ENCODE peak calls at places on chromosomes 7 and 10, in ten cellular contexts. Y is cardiac fibroblast; X is CD8-positive, alpha-beta T cell; W is B cell; L is mammary epithelial cell; R is lung; G is fibroblast of pulmonary artery; Q is lower leg skin; A is astrocyte of the spinal cord; O is natural killer cell. H is an unnamed sample.

GRCh38 chr10:80699602-80700039 is 161.9 kb downstream of the SH2D4B start:
- DNase-seq in Y (peak; percentile 71), X (peak; percentile 59), W (peak; percentile 55), L (peak; percentile 40), R (peak; percentile 80), G (peak; percentile 72), Q (peak; percentile 95), A (peak; percentile 53), O (peak; percentile 41), H (peak; percentile 58)

GRCh38 chr7:130917669-130918128 is 183.7 kb upstream of the KLF14 start:
- DNase-seq in Y (peak; percentile 74), X (no peak), W (no peak), L (no peak), R (no peak), G (no peak), Q (no peak), A (peak; percentile 73), O (no peak), H (peak; percentile 51)

GRCh38 chr7:101953248-101953819 is 135.9 kb downstream of the CUX1 start:
- DNase-seq in Y (peak; percentile 90), X (no peak), W (no peak), L (no peak), R (no peak), G (peak; percentile 97), Q (no peak), A (peak; percentile 82), O (no peak), H (peak; percentile 75)

GRCh38 chr7:140453273-140453672 is 26.0 kb downstream of the MKRN1 start:
- DNase-seq in Y (no peak), X (no peak), W (no peak), L (no peak), R (no peak), G (no peak), Q (no peak), A (no peak), O (no peak), H (no peak)

GRCh38 chr10:50393784-50394183 is 142.5 kb upstream of the ASAH2 start:
- DNase-seq in Y (peak; percentile 68), X (no peak), W (no peak), L (no peak), R (no peak), G (peak; percentile 67), Q (no peak), A (peak; percentile 66), O (no peak), H (no peak)

GRCh38 chr7:70710011-70710480 is 421.9 kb upstream of the GALNT17 start:
- DNase-seq in Y (peak; percentile 21), X (no peak), W (no peak), L (peak; percentile 86), R (no peak), G (peak; percentile 59), Q (no peak), A (peak; percentile 82), O (no peak), H (no peak)

GRCh38 chr7:38506756-38507155 is 124.4 kb downstream of the AMPH start:
- DNase-seq in Y (peak; percentile 39), X (no peak), W (no peak), L (no peak), R (no peak), G (peak; percentile 11), Q (no peak), A (peak; percentile 17), O (no peak), H (peak; percentile 49)

GRCh38 chr10:130867446-130868194 is 443.9 kb downstream of the TCERG1L start:
- DNase-seq in Y (no peak), X (no peak), W (no peak), L (no peak), R (no peak), G (no peak), Q (peak; percentile 82), A (no peak), O (no peak), H (no peak)

GRCh38 chr7:749121-749520 is 22.0 kb upstream of the PRKAR1B start:
- DNase-seq in Y (peak; percentile 52), X (no peak), W (no peak), L (no peak), R (no peak), G (peak; percentile 49), Q (no peak), A (peak; percentile 36), O (no peak), H (no peak)

GRCh38 chr7:99459087-99459486 is 6.9 kb downstream of the ATP5MF start:
- DNase-seq in Y (peak; percentile 37), X (no peak), W (no peak), L (no peak), R (no peak), G (peak; percentile 28), Q (no peak), A (no peak), O (no peak), H (peak; percentile 16)

GRCh38 chr7:73742338-73742752 is 3.7 kb upstream of the ABHD11 start:
- DNase-seq in Y (no peak), X (no peak), W (peak; percentile 3), L (no peak), R (peak; percentile 70), G (no peak), Q (no peak), A (no peak), O (no peak), H (no peak)

GRCh38 chr7:151807876-151808275 is 69.0 kb downstream of the PRKAG2 start:
- DNase-seq in Y (no peak), X (no peak), W (no peak), L (no peak), R (no peak), G (no peak), Q (no peak), A (no peak), O (no peak), H (no peak)

GRCh38 chr7:136966825-136967224 is 98.4 kb downstream of the CHRM2 start:
- DNase-seq in Y (no peak), X (no peak), W (no peak), L (no peak), R (no peak), G (no peak), Q (no peak), A (no peak), O (no peak), H (no peak)

GRCh38 chr7:128812514-128813168 is 17.6 kb upstream of the FLNC start:
- DNase-seq in Y (peak; percentile 44), X (no peak), W (no peak), L (no peak), R (no peak), G (peak; percentile 83), Q (no peak), A (no peak), O (no peak), H (no peak)
- TF ChIP-seq CTCF in Y (no peak), X (no peak), W (no peak), L (no peak), R (no peak), G (no peak), Q (no peak), A (no peak), O (no peak), H (no peak)

GRCh38 chr7:149334930-149335329 is 72.9 kb downstream of the ZNF783 start:
- DNase-seq in Y (peak; percentile 45), X (no peak), W (no peak), L (no peak), R (no peak), G (peak; percentile 38), Q (no peak), A (no peak), O (no peak), H (peak; percentile 10)

GRCh38 chr7:149330914-149331567 is 69.0 kb downstream of the ZNF783 start:
- DNase-seq in Y (peak; percentile 32), X (no peak), W (no peak), L (peak; percentile 27), R (no peak), G (no peak), Q (no peak), A (no peak), O (no peak), H (no peak)

GRCh38 chr7:149329787-149330334 is 67.9 kb downstream of the ZNF783 start:
- DNase-seq in Y (no peak), X (no peak), W (no peak), L (no peak), R (no peak), G (no peak), Q (no peak), A (no peak), O (no peak), H (no peak)

GRCh38 chr7:149333321-149333717 is 71.3 kb downstream of the ZNF783 start:
- DNase-seq in Y (no peak), X (no peak), W (no peak), L (no peak), R (no peak), G (no peak), Q (no peak), A (no peak), O (no peak), H (no peak)

GRCh38 chr7:149334219-149334618 is 72.2 kb downstream of the ZNF783 start:
- DNase-seq in Y (no peak), X (no peak), W (no peak), L (no peak), R (no peak), G (no peak), Q (no peak), A (no peak), O (no peak), H (no peak)
- TF ChIP-seq CTCF in Y (no peak), X (no peak), W (no peak), L (no peak), R (no peak), G (no peak), Q (no peak), A (no peak), O (no peak), H (peak; percentile 30)

GRCh38 chr10:119305860-119306513 is 98.6 kb downstream of the GRK5 start:
- DNase-seq in Y (peak; percentile 98), X (peak; percentile 91), W (peak; percentile 61), L (peak; percentile 97), R (peak; percentile 51), G (peak; percentile 97), Q (peak; percentile 94), A (peak; percentile 97), O (peak; percentile 81), H (peak; percentile 90)

GRCh38 chr10:119304541-119304940 is 97.2 kb downstream of the GRK5 start:
- DNase-seq in Y (no peak), X (no peak), W (no peak), L (no peak), R (no peak), G (no peak), Q (no peak), A (no peak), O (no peak), H (no peak)

GRCh38 chr10:119308089-119308488 is 100.7 kb downstream of the GRK5 start:
- DNase-seq in Y (no peak), X (no peak), W (no peak), L (no peak), R (no peak), G (no peak), Q (no peak), A (no peak), O (no peak), H (no peak)

GRCh38 chr10:119306964-119307363 is 99.6 kb downstream of the GRK5 start:
- DNase-seq in Y (peak; percentile 51), X (no peak), W (no peak), L (peak; percentile 44), R (no peak), G (no peak), Q (no peak), A (no peak), O (no peak), H (peak; percentile 30)

GRCh38 chr10:119306514-119306951 is 99.2 kb downstream of the GRK5 start:
- DNase-seq in Y (peak; percentile 48), X (peak; percentile 87), W (peak; percentile 89), L (no peak), R (no peak), G (no peak), Q (no peak), A (no peak), O (peak; percentile 49), H (no peak)
- TF ChIP-seq CTCF in Y (peak; percentile 62), X (peak; percentile 59), W (peak; percentile 76), L (peak; percentile 21), R (no peak), G (peak; percentile 46), Q (no peak), A (peak; percentile 42), O (peak; percentile 43), H (peak; percentile 11)

GRCh38 chr10:56715262-56715661 is 354.2 kb upstream of the ZWINT start:
- DNase-seq in Y (no peak), X (no peak), W (no peak), L (no peak), R (no peak), G (no peak), Q (no peak), A (no peak), O (no peak), H (no peak)
- TF ChIP-seq CTCF in Y (no peak), X (no peak), W (no peak), L (no peak), R (no peak), G (no peak), Q (no peak), A (no peak), O (no peak), H (no peak)

H was measured in HFFc6.